ENCODE peak calls at places on chromosomes 3 and 15, in nine cellular contexts. K is fibroblast of mammary gland, T is cardiac fibroblast, L is fibroblast of pulmonary artery, A is choroid plexus epithelial cell, Z is GM23338, M is BE2C, V is neural progenitor cell, Y is transverse colon. B is an unnamed sample.

GRCh38 chr15:27046891-27047290 is 75.9 kb downstream of the GABRG3 start:
- DNase-seq in K (no peak), T (no peak), L (no peak), A (no peak), Z (no peak), M (no peak), V (no peak), Y (no peak), B (no peak)

GRCh38 chr3:58539636-58540035 is 2.6 kb upstream of the ACOX2 start:
- DNase-seq in K (no peak), T (no peak), L (no peak), A (no peak), Z (no peak), M (no peak), V (no peak), Y (no peak), B (no peak)

GRCh38 chr15:101277943-101278564 is 769 bp upstream of the SELENOS start:
- DNase-seq in K (no peak), T (no peak), L (no peak), A (no peak), Z (peak; percentile 29), M (no peak), V (peak; percentile 24), Y (no peak), B (no peak)

GRCh38 chr3:50442940-50443579 is 60.4 kb downstream of the CACNA2D2 start:
- DNase-seq in K (no peak), T (no peak), L (no peak), A (no peak), Z (no peak), M (no peak), V (no peak), Y (peak; percentile 22), B (no peak)

GRCh38 chr3:64422192-64422591 is 196.9 kb upstream of the PRICKLE2 start:
- DNase-seq in K (no peak), T (no peak), L (no peak), A (peak; percentile 74), Z (no peak), M (no peak), V (no peak), Y (no peak), B (no peak)

GRCh38 chr3:197175503-197175902 is 122.9 kb downstream of the DLG1 start:
- DNase-seq in K (no peak), T (no peak), L (no peak), A (no peak), Z (no peak), M (no peak), V (no peak), Y (no peak), B (no peak)

GRCh38 chr15:77580991-77581682 is 51.6 kb downstream of the LINGO1 start:
- DNase-seq in K (no peak), T (no peak), L (no peak), A (no peak), Z (no peak), M (peak; percentile 71), V (no peak), Y (no peak), B (peak; percentile 41)

GRCh38 chr3:35224571-35225280 is 414.6 kb upstream of the ARPP21 start:
- DNase-seq in K (no peak), T (no peak), L (no peak), A (no peak), Z (no peak), M (no peak), V (no peak), Y (no peak), B (no peak)

GRCh38 chr3:45639044-45639392 is 44.5 kb downstream of the LIMD1 start:
- DNase-seq in K (no peak), T (no peak), L (no peak), A (no peak), Z (no peak), M (no peak), V (no peak), Y (no peak), B (no peak)

GRCh38 chr15:46938169-46938568 is 779.1 kb upstream of the SEMA6D start:
- DNase-seq in K (no peak), T (no peak), L (no peak), A (no peak), Z (no peak), M (no peak), V (no peak), Y (no peak), B (no peak)

GRCh38 chr3:81788650-81789049 is 27.2 kb upstream of the GBE1 start:
- DNase-seq in K (no peak), T (no peak), L (no peak), A (peak; percentile 11), Z (no peak), M (no peak), V (no peak), Y (no peak), B (no peak)

GRCh38 chr3:184345678-184346144 is 8.3 kb downstream of the FAM131A start:
- DNase-seq in K (peak; percentile 67), T (peak; percentile 67), L (peak; percentile 67), A (peak; percentile 63), Z (peak; percentile 94), M (peak; percentile 83), V (peak; percentile 88), Y (peak; percentile 86), B (peak; percentile 79)

GRCh38 chr3:108437439-108437838 is 73.0 kb downstream of the MYH15 start:
- DNase-seq in K (no peak), T (no peak), L (no peak), A (no peak), Z (no peak), M (no peak), V (no peak), Y (peak; percentile 67), B (peak; percentile 9)

DNA sequence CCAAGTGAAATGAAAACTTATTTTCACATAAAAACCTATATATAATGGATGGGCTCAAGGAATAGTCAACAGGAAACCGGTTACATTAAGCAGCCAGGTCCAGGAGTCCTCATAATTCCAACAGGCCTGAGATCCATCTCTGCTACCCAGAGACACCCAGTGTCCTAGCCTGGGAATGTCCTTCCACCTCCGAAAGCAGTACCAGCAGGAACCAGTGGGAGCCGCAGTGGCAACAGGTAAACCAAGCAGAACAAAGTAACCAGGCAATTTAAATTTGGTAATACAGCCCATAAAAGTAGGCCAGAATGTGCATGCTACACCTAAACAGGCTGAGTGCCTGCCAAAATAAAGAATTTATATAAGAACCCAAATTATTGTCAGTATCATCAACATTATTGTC is 195.6 kb downstream of the ZBBX start:
- DNase-seq in K (no peak), T (no peak), L (no peak), A (no peak), Z (peak; percentile 64), M (no peak), V (peak; percentile 39), Y (no peak), B (no peak)
- TF ChIP-seq CTCF in K (peak; percentile 18), T (no peak), L (no peak), A (no peak), Z (peak; percentile 69), M (peak; percentile 10), V (peak; percentile 45), Y (no peak), B (no peak)

GRCh38 chr15:60842694-60843093 is 363.8 kb upstream of the ICE2 start:
- DNase-seq in K (no peak), T (no peak), L (no peak), A (no peak), Z (no peak), M (no peak), V (no peak), Y (no peak), B (no peak)

GRCh38 chr15:60838206-60838605 is 359.3 kb upstream of the ICE2 start:
- DNase-seq in K (no peak), T (no peak), L (no peak), A (no peak), Z (no peak), M (no peak), V (no peak), Y (no peak), B (no peak)

GRCh38 chr15:60843482-60843881 is 364.5 kb upstream of the ICE2 start:
- DNase-seq in K (no peak), T (no peak), L (no peak), A (no peak), Z (no peak), M (no peak), V (no peak), Y (no peak), B (no peak)

GRCh38 chr15:60840703-60841411 is 361.9 kb upstream of the ICE2 start:
- DNase-seq in K (no peak), T (no peak), L (no peak), A (no peak), Z (no peak), M (no peak), V (peak; percentile 26), Y (no peak), B (no peak)

GRCh38 chr15:60840306-60840702 is 361.4 kb upstream of the ICE2 start:
- DNase-seq in K (peak; percentile 51), T (peak; percentile 69), L (peak; percentile 42), A (peak; percentile 28), Z (no peak), M (peak; percentile 12), V (no peak), Y (no peak), B (no peak)
- H3K4me3 ChIP-seq in K (no peak overlapping the region), T (no peak overlapping the region), L (no peak overlapping the region), A (no peak overlapping the region), Z (no peak overlapping the region), M (no peak overlapping the region), V (no peak overlapping the region), Y (no peak overlapping the region), B (no peak overlapping the region)

GRCh38 chr3:99817047-99817436 is 620 bp upstream of the CMSS1 start:
- DNase-seq in K (no peak), T (no peak), L (peak; percentile 13), A (no peak), Z (peak; percentile 42), M (peak; percentile 27), V (peak; percentile 42), Y (peak; percentile 14), B (peak; percentile 30)

GRCh38 chr3:99818818-99819217 is 1.2 kb downstream of the CMSS1 start:
- DNase-seq in K (no peak), T (no peak), L (no peak), A (no peak), Z (no peak), M (no peak), V (no peak), Y (no peak), B (peak; percentile 12)

DNA sequence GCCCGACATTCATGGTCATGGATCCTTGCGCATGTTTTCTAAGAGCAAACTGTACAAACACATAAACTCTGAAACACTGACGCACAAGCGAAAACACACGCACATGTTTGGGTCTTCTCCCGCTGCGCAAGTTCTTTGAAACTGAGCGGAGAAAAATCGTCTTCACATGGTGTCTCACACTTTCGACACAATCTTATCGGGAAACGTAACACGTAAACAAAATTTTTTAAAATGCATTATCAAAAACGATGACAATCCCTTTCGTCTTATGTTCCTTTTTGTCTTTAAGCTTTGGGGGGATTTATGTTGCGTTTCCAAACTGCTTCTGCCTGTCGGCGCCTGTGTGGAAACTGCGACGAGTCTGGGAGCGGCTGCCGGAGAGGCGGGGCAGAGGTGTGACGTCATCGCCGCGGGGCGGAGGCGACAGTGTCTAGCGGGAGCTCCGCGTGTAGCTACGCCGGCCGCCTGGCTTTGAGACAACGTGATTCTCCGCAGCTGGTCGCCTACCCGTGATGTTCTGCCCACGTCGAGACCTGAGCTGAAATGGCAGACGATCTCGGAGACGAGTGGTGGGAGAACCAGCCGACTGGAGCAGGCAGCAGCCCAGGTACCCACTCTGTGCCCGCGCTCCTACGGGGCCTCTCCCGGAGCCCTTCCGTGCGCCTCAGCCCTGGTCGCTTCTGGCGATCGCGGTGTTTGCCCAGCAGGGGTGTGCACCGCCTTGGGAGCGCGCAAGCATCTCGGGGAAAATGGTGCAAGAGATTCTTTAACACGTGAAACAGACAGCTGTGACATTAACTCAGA is at the start of gene CMSS1:
- DNase-seq in K (peak; percentile 93), T (peak; percentile 96), L (peak; percentile 95), A (peak; percentile 92), Z (peak; percentile 92), M (peak; percentile 97), V (peak; percentile 96), Y (peak; percentile 96), B (peak; percentile 94)
- TF ChIP-seq CTCF in K (peak; percentile 13), T (peak; percentile 34), L (peak; percentile 30), A (peak; percentile 32), Z (no peak), M (peak; percentile 30), V (no peak), Y (peak; percentile 21), B (peak; percentile 41)

GRCh38 chr15:28984421-28985375 is 98.9 kb downstream of the APBA2 start:
- DNase-seq in K (peak; percentile 46), T (peak; percentile 49), L (peak; percentile 58), A (peak; percentile 81), Z (no peak), M (peak; percentile 83), V (peak; percentile 73), Y (no peak), B (peak; percentile 20)
- H3K4me3 ChIP-seq in K (no peak overlapping the region), T (no peak overlapping the region), L (no peak overlapping the region), A (no peak overlapping the region), Z (no peak overlapping the region), M (no peak overlapping the region), V (no peak overlapping the region), Y (no peak overlapping the region), B (no peak overlapping the region)

B was measured in epithelial cell of esophagus.